ENCODE peak calls at places on chromosomes 3 and 15, in six cellular contexts. Z is neuronal stem cell, M is IMR-90, F is trophoblast cell, D is H1, U is mesenchymal stem cell. J is an unnamed sample.

GRCh38 chr15:52120488-52120887 is 7.9 kb upstream of the BCL2L10 start:
- DNase-seq in D (no peak), M (no peak), F (no peak), U (no peak), Z (no peak), J (no peak)

GRCh38 chr3:127455541-127456450 is 134.7 kb downstream of the TPRA1 start:
- DNase-seq in D (peak), Z (peak), U (peak), F (peak), M (peak), J (peak)

GRCh38 chr3:182925330-182925943 is 54.9 kb downstream of the DCUN1D1 start:
- DNase-seq in Z (no peak), D (no peak), U (peak), M (peak), F (no peak), J (no peak)

GRCh38 chr15:28125673-28126651 is 26.8 kb upstream of the OCA2 start:
- DNase-seq in M (peak), D (no peak), F (peak), Z (peak), U (peak), J (no peak)

GRCh38 chr3:1017879-1018278 is 74.9 kb upstream of the CNTN6 start:
- DNase-seq in F (no peak), D (no peak), Z (no peak), M (no peak), U (no peak), J (no peak)

GRCh38 chr15:55915221-55915620 is 78.2 kb downstream of the NEDD4 start:
- DNase-seq in U (no peak), F (no peak), D (no peak), M (no peak), Z (no peak), J (no peak)

GRCh38 chr3:39208463-39209055 is 16.2 kb upstream of the XIRP1 start:
- DNase-seq in F (peak), D (no peak), M (peak), U (peak), Z (peak), J (peak)

GRCh38 chr3:27357665-27358258 is 11.4 kb downstream of the NEK10 start:
- DNase-seq in M (peak), U (peak), F (no peak), D (peak), Z (peak), J (peak)

GRCh38 chr15:57752426-57752825 is 45.9 kb downstream of the POLR2M start:
- DNase-seq in D (no peak), Z (no peak), U (no peak), M (no peak), F (no peak), J (peak)

GRCh38 chr3:101721650-101721917 is 2.8 kb upstream of the CEP97 start:
- DNase-seq in Z (no peak), U (no peak), D (no peak), M (no peak), F (no peak), J (no peak)

GRCh38 chr15:62752687-62753517 is 289.6 kb upstream of the TPM1 start:
- DNase-seq in U (no peak), F (no peak), D (no peak), M (peak), Z (no peak), J (no peak)

GRCh38 chr15:57595011-57595866 is 3.5 kb downstream of the MYZAP start:
- DNase-seq in D (no peak), U (no peak), M (no peak), Z (no peak), F (no peak), J (no peak)

GRCh38 chr3:114582929-114583328 is 289.1 kb downstream of the TIGIT start:
- DNase-seq in D (no peak), M (no peak), U (no peak), Z (no peak), F (no peak), J (no peak)

GRCh38 chr3:20510396-20510795 is 324.4 kb upstream of the SGO1 start:
- DNase-seq in M (no peak), Z (no peak), D (no peak), F (no peak), U (no peak), J (no peak)

GRCh38 chr15:99566157-99566900 is 545 bp downstream of the MEF2A start:
- DNase-seq in M (no peak), Z (no peak), F (no peak), D (no peak), U (peak), J (peak)

GRCh38 chr3:135012101-135012500 is 217.0 kb downstream of the EPHB1 start:
- DNase-seq in F (no peak), Z (no peak), U (no peak), D (no peak), M (no peak), J (no peak)

GRCh38 chr3:63656791-63657190 is 4.3 kb downstream of the SNTN start:
- DNase-seq in D (no peak), U (no peak), Z (no peak), M (peak), F (peak), J (no peak)

GRCh38 chr3:158152186-158152585 is 42.3 kb downstream of the RSRC1 start:
- DNase-seq in M (peak), Z (no peak), F (no peak), D (no peak), U (peak), J (no peak)

GRCh38 chr3:50008931-50009330 is 69.0 kb downstream of the RBM6 start:
- DNase-seq in F (peak), Z (no peak), D (no peak), M (peak), U (peak), J (no peak)

GRCh38 chr3:77038468-77038927 is 1.4 kb upstream of the ROBO2 start:
- DNase-seq in U (peak), D (peak), Z (peak), M (peak), F (peak), J (peak)

GRCh38 chr3:136752327-136753111 is at the start of gene STAG1:
- DNase-seq in M (peak), U (peak), D (peak), F (peak), Z (peak), J (peak)

GRCh38 chr3:136751259-136752045 is 726 bp downstream of the STAG1 start:
- DNase-seq in U (peak), D (no peak), Z (peak), M (peak), F (peak), J (peak)

GRCh38 chr3:136753112-136753939 is 1.1 kb upstream of the STAG1 start:
- DNase-seq in U (no peak), D (no peak), Z (no peak), F (no peak), M (no peak), J (no peak)

GRCh38 chr3:136750922-136751258 is 1.3 kb downstream of the STAG1 start:
- DNase-seq in M (peak), D (no peak), U (no peak), Z (no peak), F (no peak), J (no peak)

DNA sequence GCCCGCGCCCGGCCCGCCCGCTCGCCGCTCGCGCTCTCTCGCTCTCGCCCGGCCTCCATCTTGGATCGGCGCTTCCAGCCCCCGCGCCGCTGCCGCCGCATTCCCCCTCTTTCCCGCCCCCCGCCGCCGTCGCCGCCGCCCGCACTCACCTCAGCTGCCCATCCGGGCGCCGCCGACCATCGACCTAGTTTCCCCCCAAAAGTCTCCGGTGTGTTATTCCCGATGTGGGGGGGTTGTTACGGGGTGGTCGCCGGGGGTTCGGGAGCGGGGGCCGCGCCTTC is 192 bp downstream of the STAG1 start:
- DNase-seq in D (no peak), M (no peak), U (no peak), F (peak), Z (no peak), J (no peak)
- H2BK120ac ChIP-seq in D (no peak), M (peak), U (peak), F (peak), Z (no peak), J (no peak)

DNA sequence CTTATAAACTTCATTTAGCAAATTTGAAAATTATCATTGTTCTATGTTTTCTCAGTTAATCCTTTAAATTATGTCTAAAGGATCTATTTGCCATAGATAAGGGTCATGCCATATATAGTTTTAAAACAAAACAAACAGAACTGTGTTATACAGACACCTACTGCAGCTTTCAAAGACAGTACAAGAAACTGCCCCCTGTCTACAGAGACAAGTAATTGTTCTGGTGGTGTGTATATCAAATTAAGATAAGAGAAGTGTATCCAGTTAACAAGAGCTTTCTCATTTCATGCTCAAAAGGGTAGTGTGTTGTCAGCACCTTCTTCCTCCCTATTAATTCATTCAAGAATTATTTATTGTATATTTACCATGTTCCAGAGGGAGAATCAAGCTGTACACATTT is 201.2 kb downstream of the FMN1 start:
- DNase-seq in M (no peak), D (no peak), Z (no peak), U (peak), F (no peak), J (no peak)
- H2AK5ac ChIP-seq in M (peak), D (no peak), Z (no peak), U (no peak), F (no peak), J (no peak)

GRCh38 chr3:71421475-71421819 is 162.1 kb downstream of the FOXP1 start:
- DNase-seq in M (no peak), D (no peak), F (no peak), Z (no peak), U (no peak), J (no peak)
- H4K91ac ChIP-seq in M (no peak), D (no peak), F (no peak), Z (no peak), U (no peak), J (no peak)

DNA sequence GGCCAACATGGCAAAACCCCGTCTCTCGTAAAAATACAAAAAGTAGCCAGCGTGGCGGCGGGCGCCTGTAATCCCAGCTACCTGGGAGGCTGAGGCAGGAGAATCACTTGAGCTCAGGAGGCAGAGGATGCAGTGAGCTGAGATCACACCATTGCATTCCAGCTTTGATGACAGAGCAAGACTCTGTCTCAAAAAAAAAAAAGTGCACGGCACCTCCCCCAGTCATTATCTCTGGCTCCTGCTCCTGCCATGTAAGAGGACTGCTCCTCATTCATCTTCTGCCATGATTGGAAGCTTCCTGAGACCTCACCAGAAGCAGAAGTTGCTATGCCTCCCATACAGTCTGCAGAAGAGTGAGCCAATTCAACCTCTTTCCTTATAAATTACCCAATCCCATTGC is 4.0 kb upstream of the ALG1L2 start:
- DNase-seq in Z (no peak), M (no peak), F (no peak), D (no peak), U (no peak), J (no peak)
- H2BK120ac ChIP-seq in Z (no peak), M (no peak), F (no peak), D (no peak), U (no peak), J (no peak)

GRCh38 chr15:77542491-77543001 is 90.2 kb downstream of the LINGO1 start:
- DNase-seq in M (peak), U (peak), F (no peak), D (no peak), Z (no peak), J (no peak)
- H2AK5ac ChIP-seq in M (peak), U (no peak), F (peak), D (no peak), Z (peak), J (no peak)

GRCh38 chr15:79543097-79543496 is 111.0 kb downstream of the MINAR1 start:
- DNase-seq in D (no peak), M (no peak), Z (no peak), U (no peak), F (no peak), J (no peak)
- H4K91ac ChIP-seq in D (no peak), M (no peak), Z (no peak), U (no peak), F (no peak), J (no peak)

DNA sequence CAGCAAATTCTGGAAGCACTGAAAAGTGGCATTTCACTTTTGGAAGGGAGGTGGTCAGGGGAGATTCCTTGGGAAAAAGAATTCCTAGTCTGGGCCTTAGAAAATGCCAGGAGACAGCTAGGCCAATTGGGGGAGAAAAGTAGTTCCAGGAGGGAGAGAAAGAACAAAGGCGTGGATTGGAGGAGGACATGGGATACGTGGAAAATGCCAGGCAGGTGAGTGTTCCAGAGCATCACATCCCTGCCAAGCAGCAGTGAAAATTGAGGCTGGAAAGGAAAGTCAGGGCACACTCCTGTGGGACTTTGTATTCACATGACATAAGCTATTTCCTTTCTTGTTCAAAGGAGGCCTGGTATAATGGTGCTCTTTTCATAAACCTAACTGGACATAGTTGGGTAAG is 134.5 kb upstream of the WNT5A start:
- DNase-seq in M (no peak), U (no peak), Z (no peak), D (no peak), F (no peak), J (no peak)
- H2BK120ac ChIP-seq in M (peak), U (peak), Z (no peak), D (no peak), F (peak), J (no peak)

DNA sequence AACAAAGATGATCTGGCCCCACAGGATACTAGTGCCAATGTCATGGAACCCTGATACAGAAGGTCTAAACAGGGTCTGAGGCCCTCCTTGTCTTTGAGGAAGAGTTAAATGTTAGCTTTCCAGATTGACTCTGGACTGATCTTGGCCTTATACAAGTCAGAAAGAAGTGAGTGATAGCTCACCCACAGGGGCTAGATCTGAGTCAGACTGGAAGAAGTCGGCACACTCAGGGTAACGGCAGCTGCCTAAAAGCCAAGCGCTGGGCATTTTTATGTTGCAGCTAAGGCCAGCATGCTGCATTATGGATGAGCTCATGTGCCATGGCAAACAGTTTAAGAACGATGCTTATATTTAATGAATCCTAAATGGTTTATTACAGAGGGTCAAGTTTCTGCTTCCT is 762.4 kb upstream of the CFAP20DC start:
- DNase-seq in M (no peak), D (no peak), F (peak), Z (no peak), U (no peak), J (no peak)
- H2AK5ac ChIP-seq in M (peak), D (no peak), F (no peak), Z (peak), U (peak), J (no peak)

J was measured in H9.